ENCODE peak calls at places on chromosome 17, in ten cellular contexts. One of them, this sample, is unnamed.

GRCh38 chr17:31052187-31052889 is 42.4 kb upstream of the NF1 start:
- DNase-seq in left ventricle myocardium superior: peak
- DNase-seq in NCI-H2029: no peak
- DNase-seq in HuH-7: no peak
- DNase-seq in lung: peak
- DNase-seq in GM12865: peak
- DNase-seq in NCI-H1092 treated with DMSO at 0.1 percent for 48 hours: no peak
- DNase-seq in activated naive CD8-positive, alpha-beta T cell treated with anti-CD3 and anti-CD28 coated beads for 36 hours: no peak
- DNase-seq in endodermal cell: peak
- DNase-seq in activated CD4-positive, CD25-positive, alpha-beta regulatory T cell treated with anti-CD3 and anti-CD28 coated beads, Interleukin-2, amount 50 U/mL, for 72 hours: no peak
- DNase-seq in this sample: peak

GRCh38 chr17:66764559-66764958 is 70.4 kb upstream of the CACNG5 start:
- DNase-seq in HuH-7: no peak
- DNase-seq in activated naive CD8-positive, alpha-beta T cell treated with anti-CD3 and anti-CD28 coated beads for 36 hours: no peak
- DNase-seq in endodermal cell: no peak
- DNase-seq in lung: no peak
- DNase-seq in activated CD4-positive, CD25-positive, alpha-beta regulatory T cell treated with anti-CD3 and anti-CD28 coated beads, Interleukin-2, amount 50 U/mL, for 72 hours: no peak
- DNase-seq in GM12865: no peak
- DNase-seq in NCI-H2029: peak
- DNase-seq in left ventricle myocardium superior: no peak
- DNase-seq in NCI-H1092 treated with DMSO at 0.1 percent for 48 hours: peak
- DNase-seq in this sample: no peak

GRCh38 chr17:51120357-51120738 is 320 bp downstream of the SPAG9 start:
- DNase-seq in activated naive CD8-positive, alpha-beta T cell treated with anti-CD3 and anti-CD28 coated beads for 36 hours: peak
- DNase-seq in left ventricle myocardium superior: no peak
- DNase-seq in GM12865: peak
- DNase-seq in NCI-H1092 treated with DMSO at 0.1 percent for 48 hours: peak
- DNase-seq in HuH-7: peak
- DNase-seq in endodermal cell: no peak
- DNase-seq in NCI-H2029: peak
- DNase-seq in activated CD4-positive, CD25-positive, alpha-beta regulatory T cell treated with anti-CD3 and anti-CD28 coated beads, Interleukin-2, amount 50 U/mL, for 72 hours: no peak
- DNase-seq in lung: no peak
- DNase-seq in this sample: peak

GRCh38 chr17:79975498-79976134 is 60.1 kb downstream of the TBC1D16 start:
- DNase-seq in GM12865: no peak
- DNase-seq in NCI-H2029: no peak
- DNase-seq in endodermal cell: peak
- DNase-seq in HuH-7: no peak
- DNase-seq in left ventricle myocardium superior: no peak
- DNase-seq in lung: no peak
- DNase-seq in activated naive CD8-positive, alpha-beta T cell treated with anti-CD3 and anti-CD28 coated beads for 36 hours: no peak
- DNase-seq in NCI-H1092 treated with DMSO at 0.1 percent for 48 hours: no peak
- DNase-seq in activated CD4-positive, CD25-positive, alpha-beta regulatory T cell treated with anti-CD3 and anti-CD28 coated beads, Interleukin-2, amount 50 U/mL, for 72 hours: no peak
- DNase-seq in this sample: no peak

GRCh38 chr17:13337864-13338371 is 263.8 kb downstream of the HS3ST3A1 start:
- DNase-seq in left ventricle myocardium superior: no peak
- DNase-seq in GM12865: peak
- DNase-seq in NCI-H1092 treated with DMSO at 0.1 percent for 48 hours: peak
- DNase-seq in NCI-H2029: peak
- DNase-seq in endodermal cell: peak
- DNase-seq in lung: no peak
- DNase-seq in activated CD4-positive, CD25-positive, alpha-beta regulatory T cell treated with anti-CD3 and anti-CD28 coated beads, Interleukin-2, amount 50 U/mL, for 72 hours: no peak
- DNase-seq in HuH-7: peak
- DNase-seq in activated naive CD8-positive, alpha-beta T cell treated with anti-CD3 and anti-CD28 coated beads for 36 hours: peak
- DNase-seq in this sample: peak

GRCh38 chr17:6936370-6937028 is 59.4 kb upstream of the ALOX12 start:
- DNase-seq in activated CD4-positive, CD25-positive, alpha-beta regulatory T cell treated with anti-CD3 and anti-CD28 coated beads, Interleukin-2, amount 50 U/mL, for 72 hours: no peak
- DNase-seq in lung: peak
- DNase-seq in HuH-7: no peak
- DNase-seq in NCI-H1092 treated with DMSO at 0.1 percent for 48 hours: no peak
- DNase-seq in activated naive CD8-positive, alpha-beta T cell treated with anti-CD3 and anti-CD28 coated beads for 36 hours: no peak
- DNase-seq in left ventricle myocardium superior: no peak
- DNase-seq in NCI-H2029: no peak
- DNase-seq in endodermal cell: no peak
- DNase-seq in GM12865: peak
- DNase-seq in this sample: no peak

GRCh38 chr17:37082461-37082860 is 133.7 kb downstream of the AATF start:
- DNase-seq in NCI-H2029: no peak
- DNase-seq in GM12865: no peak
- DNase-seq in left ventricle myocardium superior: no peak
- DNase-seq in activated CD4-positive, CD25-positive, alpha-beta regulatory T cell treated with anti-CD3 and anti-CD28 coated beads, Interleukin-2, amount 50 U/mL, for 72 hours: no peak
- DNase-seq in activated naive CD8-positive, alpha-beta T cell treated with anti-CD3 and anti-CD28 coated beads for 36 hours: no peak
- DNase-seq in NCI-H1092 treated with DMSO at 0.1 percent for 48 hours: no peak
- DNase-seq in endodermal cell: peak
- DNase-seq in lung: no peak
- DNase-seq in HuH-7: no peak
- DNase-seq in this sample: no peak

GRCh38 chr17:17042381-17042736 is at the start of gene MPRIP:
- DNase-seq in HuH-7: no peak
- DNase-seq in activated naive CD8-positive, alpha-beta T cell treated with anti-CD3 and anti-CD28 coated beads for 36 hours: no peak
- DNase-seq in NCI-H2029: no peak
- DNase-seq in GM12865: no peak
- DNase-seq in endodermal cell: no peak
- DNase-seq in NCI-H1092 treated with DMSO at 0.1 percent for 48 hours: no peak
- DNase-seq in left ventricle myocardium superior: no peak
- DNase-seq in lung: no peak
- DNase-seq in activated CD4-positive, CD25-positive, alpha-beta regulatory T cell treated with anti-CD3 and anti-CD28 coated beads, Interleukin-2, amount 50 U/mL, for 72 hours: no peak
- DNase-seq in this sample: no peak

GRCh38 chr17:4584125-4584834 is at the start of gene SMTNL2:
- DNase-seq in left ventricle myocardium superior: peak
- DNase-seq in NCI-H2029: no peak
- DNase-seq in lung: no peak
- DNase-seq in GM12865: no peak
- DNase-seq in activated naive CD8-positive, alpha-beta T cell treated with anti-CD3 and anti-CD28 coated beads for 36 hours: peak
- DNase-seq in activated CD4-positive, CD25-positive, alpha-beta regulatory T cell treated with anti-CD3 and anti-CD28 coated beads, Interleukin-2, amount 50 U/mL, for 72 hours: no peak
- DNase-seq in endodermal cell: peak
- DNase-seq in NCI-H1092 treated with DMSO at 0.1 percent for 48 hours: no peak
- DNase-seq in HuH-7: peak
- DNase-seq in this sample: peak

GRCh38 chr17:81285179-81285878 is 9.8 kb downstream of the SLC38A10 start:
- DNase-seq in NCI-H1092 treated with DMSO at 0.1 percent for 48 hours: no peak
- DNase-seq in activated naive CD8-positive, alpha-beta T cell treated with anti-CD3 and anti-CD28 coated beads for 36 hours: peak
- DNase-seq in HuH-7: no peak
- DNase-seq in endodermal cell: no peak
- DNase-seq in activated CD4-positive, CD25-positive, alpha-beta regulatory T cell treated with anti-CD3 and anti-CD28 coated beads, Interleukin-2, amount 50 U/mL, for 72 hours: peak
- DNase-seq in GM12865: peak
- DNase-seq in lung: peak
- DNase-seq in NCI-H2029: no peak
- DNase-seq in left ventricle myocardium superior: peak
- DNase-seq in this sample: no peak